ENCODE peak calls at places on chromosomes 13 and 19, in four cellular contexts. Z is stimulated activated CD4-positive, alpha-beta T cell treated with anti-CD3 and anti-CD28 coated beads, Interleukin-4, amount 100 ng/mL, for 1 hour; K is omental fat pad; L is stimulated activated CD8-positive, alpha-beta memory T cell treated with anti-CD3 and anti-CD28 coated beads, Interleukin-7, amount 100 ng/mL, for 24 hours. V is an unnamed sample.

GRCh38 chr19:1019980-1020867 is 699 bp downstream of the TMEM259 start:
- DNase-seq in Z (peak; percentile 47), K (no peak), L (no peak), V (no peak)

GRCh38 chr13:30165791-30166190 is 141.6 kb downstream of the KATNAL1 start:
- DNase-seq in Z (no peak), K (no peak), L (no peak), V (no peak)

GRCh38 chr13:28497143-28497876 is 2.4 kb upstream of the FLT1 start:
- DNase-seq in Z (no peak), K (no peak), L (no peak), V (no peak)

GRCh38 chr13:109273326-109273751 is 513.0 kb downstream of the IRS2 start:
- DNase-seq in Z (no peak), K (no peak), L (no peak), V (no peak)

GRCh38 chr13:29436291-29436690 is 159.2 kb downstream of the SLC7A1 start:
- DNase-seq in Z (no peak), K (no peak), L (no peak), V (no peak)

GRCh38 chr19:10936661-10937084 is 8.1 kb downstream of the TIMM29 start:
- DNase-seq in Z (no peak), K (no peak), L (no peak), V (no peak)

GRCh38 chr13:25811506-25811905 is 240.3 kb downstream of the SHISA2 start:
- DNase-seq in Z (no peak), K (no peak), L (no peak), V (no peak)

GRCh38 chr13:78993792-78994191 is 334.8 kb upstream of the OBI1 start:
- DNase-seq in Z (no peak), K (no peak), L (no peak), V (no peak)

GRCh38 chr19:6773323-6773931 is 919 bp downstream of the VAV1 start:
- DNase-seq in Z (peak; percentile 47), K (no peak), L (no peak), V (no peak)

GRCh38 chr13:20351279-20352022 is 119.3 kb upstream of the GJB6 start:
- DNase-seq in Z (no peak), K (no peak), L (no peak), V (no peak)

GRCh38 chr19:36605101-36605838 is at the start of gene ZNF382:
- DNase-seq in Z (peak; percentile 94), K (peak; percentile 51), L (peak; percentile 78), V (peak; percentile 59)

GRCh38 chr19:13132471-13133166 is 14.6 kb downstream of the NACC1 start:
- DNase-seq in Z (peak; percentile 47), K (no peak), L (no peak), V (no peak)

GRCh38 chr19:42420055-42420544 is 7.1 kb downstream of the LIPE start:
- DNase-seq in Z (peak; percentile 79), K (no peak), L (peak; percentile 54), V (no peak)

GRCh38 chr13:94335786-94336357 is 143.6 kb downstream of the DCT start:
- DNase-seq in Z (no peak), K (no peak), L (no peak), V (no peak)

GRCh38 chr19:48842744-48843162 is 6.5 kb upstream of the HSD17B14 start:
- DNase-seq in Z (no peak), K (no peak), L (no peak), V (no peak)

GRCh38 chr19:5291588-5292193 is 48.9 kb downstream of the PTPRS start:
- DNase-seq in Z (no peak), K (no peak), L (no peak), V (no peak)

GRCh38 chr19:47651132-47651531 is 42.2 kb downstream of the BICRA start:
- DNase-seq in Z (no peak), K (no peak), L (no peak), V (no peak)

GRCh38 chr19:11558881-11559828 is at the start of gene ELOF1:
- DNase-seq in Z (peak; percentile 97), K (peak; percentile 83), L (peak; percentile 90), V (peak; percentile 96)

GRCh38 chr13:29510698-29511438 is 84.6 kb downstream of the SLC7A1 start:
- DNase-seq in Z (no peak), K (no peak), L (no peak), V (no peak)

GRCh38 chr19:18118420-18119242 is 21.1 kb downstream of the MAST3 start:
- DNase-seq in Z (no peak), K (no peak), L (no peak), V (no peak)

GRCh38 chr13:35664747-35665146 is 188.3 kb upstream of the MAB21L1 start:
- DNase-seq in Z (no peak), K (no peak), L (no peak), V (no peak)

GRCh38 chr13:84137292-84137691 is 255.0 kb upstream of the SLITRK1 start:
- DNase-seq in Z (peak; percentile 30), K (no peak), L (no peak), V (no peak)

GRCh38 chr13:70310720-70311119 is 202.5 kb upstream of the KLHL1 start:
- DNase-seq in Z (no peak), K (no peak), L (no peak), V (no peak)

GRCh38 chr13:111371211-111371610 is 50.8 kb downstream of the TEX29 start:
- DNase-seq in Z (no peak), K (no peak), L (no peak), V (no peak)

V was measured in breast epithelium.